ENCODE peak calls at places on chromosome 2, in seven cellular contexts. Z, X, V, Q, T, K and W are unnamed samples.

GRCh38 chr2:28080911-28081310 is 190.4 kb downstream of the BABAM2 start:
- DNase-seq in Z (no peak), X (no peak), V (no peak), Q (no peak), T (no peak), K (peak; percentile 78), W (no peak)

GRCh38 chr2:228131833-228132232 is 49.7 kb downstream of the SPHKAP start:
- DNase-seq in Z (no peak), X (no peak), V (no peak), Q (no peak), T (no peak), K (no peak), W (no peak)

GRCh38 chr2:128593518-128594272 is 275.0 kb upstream of the HS6ST1 start:
- DNase-seq in Z (no peak), X (no peak), V (no peak), Q (peak; percentile 12), T (no peak), K (no peak), W (no peak)

GRCh38 chr2:83944174-83944573 is 514.9 kb downstream of the SUCLG1 start:
- DNase-seq in Z (no peak), X (no peak), V (no peak), Q (no peak), T (no peak), K (no peak), W (no peak)

GRCh38 chr2:36561223-36561944 is 36.6 kb downstream of the FEZ2 start:
- DNase-seq in Z (no peak), X (no peak), V (no peak), Q (peak; percentile 90), T (no peak), K (peak; percentile 97), W (no peak)

GRCh38 chr2:141515931-141516330 is 614.9 kb downstream of the LRP1B start:
- DNase-seq in Z (no peak), X (no peak), V (no peak), Q (no peak), T (no peak), K (no peak), W (no peak)

GRCh38 chr2:20049631-20050030 is 1.8 kb downstream of the LAPTM4A start:
- DNase-seq in Z (no peak), X (no peak), V (no peak), Q (peak; percentile 40), T (no peak), K (peak; percentile 30), W (no peak)

GRCh38 chr2:196967126-196967525 is 40.6 kb upstream of the PGAP1 start:
- DNase-seq in Z (no peak), X (no peak), V (no peak), Q (peak; percentile 56), T (no peak), K (no peak), W (no peak)

GRCh38 chr2:41966920-41967319 is 80.9 kb upstream of the PKDCC start:
- DNase-seq in Z (no peak), X (no peak), V (peak; percentile 72), Q (no peak), T (no peak), K (no peak), W (no peak)

GRCh38 chr2:208541982-208542464 is 135.4 kb downstream of the PTH2R start:
- DNase-seq in Z (no peak), X (no peak), V (no peak), Q (no peak), T (no peak), K (no peak), W (no peak)

GRCh38 chr2:168790226-168790902 is 12.1 kb upstream of the NOSTRIN start:
- DNase-seq in Z (no peak), X (no peak), V (no peak), Q (no peak), T (no peak), K (no peak), W (no peak)

GRCh38 chr2:22301251-22301650 is 1083.7 kb upstream of the KLHL29 start:
- DNase-seq in Z (no peak), X (no peak), V (no peak), Q (no peak), T (no peak), K (no peak), W (no peak)

GRCh38 chr2:228675042-228675441 is 493.6 kb upstream of the SPHKAP start:
- DNase-seq in Z (no peak), X (no peak), V (peak; percentile 39), Q (peak; percentile 97), T (no peak), K (peak; percentile 55), W (no peak)

GRCh38 chr2:125656190-125656589 is 999.8 kb upstream of the GYPC start:
- DNase-seq in Z (no peak), X (no peak), V (no peak), Q (no peak), T (no peak), K (no peak), W (no peak)

GRCh38 chr2:234863043-234863934 is 88.5 kb upstream of the SH3BP4 start:
- DNase-seq in Z (no peak), X (no peak), V (peak; percentile 56), Q (peak; percentile 69), T (no peak), K (peak; percentile 61), W (no peak)

GRCh38 chr2:29009711-29010677 is 28.9 kb downstream of the TOGARAM2 start:
- DNase-seq in Z (no peak), X (no peak), V (no peak), Q (no peak), T (no peak), K (no peak), W (no peak)

GRCh38 chr2:25161055-25161781 is 7.2 kb downstream of the POMC start:
- DNase-seq in Z (peak; percentile 74), X (peak; percentile 62), V (no peak), Q (peak; percentile 13), T (peak; percentile 57), K (no peak), W (no peak)

GRCh38 chr2:30233142-30233961 is 2.0 kb downstream of the LBH start:
- DNase-seq in Z (no peak), X (no peak), V (no peak), Q (peak; percentile 16), T (no peak), K (no peak), W (no peak)

GRCh38 chr2:79453918-79454317 is 58.9 kb upstream of the CTNNA2 start:
- DNase-seq in Z (no peak), X (no peak), V (no peak), Q (no peak), T (no peak), K (no peak), W (no peak)

GRCh38 chr2:98761267-98761781 is 30.4 kb upstream of the MGAT4A start:
- DNase-seq in Z (no peak), X (peak; percentile 53), V (no peak), Q (no peak), T (peak; percentile 41), K (no peak), W (no peak)

GRCh38 chr2:239970004-239970623 is 55.0 kb downstream of the NDUFA10 start:
- DNase-seq in Z (no peak), X (no peak), V (no peak), Q (peak; percentile 9), T (no peak), K (no peak), W (no peak)

GRCh38 chr2:27915874-27916273 is 25.3 kb downstream of the BABAM2 start:
- DNase-seq in Z (no peak), X (no peak), V (no peak), Q (no peak), T (no peak), K (no peak), W (no peak)

GRCh38 chr2:205366336-205367060 is 315.8 kb upstream of the NRP2 start:
- DNase-seq in Z (no peak), X (no peak), V (no peak), Q (no peak), T (no peak), K (no peak), W (no peak)

GRCh38 chr2:3594493-3595281 is at the start of gene COLEC11:
- DNase-seq in Z (no peak), X (no peak), V (no peak), Q (no peak), T (no peak), K (no peak), W (no peak)

GRCh38 chr2:8426577-8426976 is 255.3 kb upstream of the ID2 start:
- DNase-seq in Z (no peak), X (no peak), V (no peak), Q (no peak), T (no peak), K (no peak), W (no peak)

GRCh38 chr2:233075966-233076339 is 15.8 kb downstream of the INPP5D start:
- DNase-seq in Z (no peak), X (no peak), V (no peak), Q (no peak), T (no peak), K (no peak), W (no peak)

GRCh38 chr2:27501042-27501441 is 4.4 kb downstream of the GCKR start:
- DNase-seq in Z (no peak), X (no peak), V (no peak), Q (no peak), T (no peak), K (no peak), W (no peak)

GRCh38 chr2:241976296-241976695 is 106.8 kb downstream of the RTP5 start:
- DNase-seq in Z (no peak), X (no peak), V (no peak), Q (no peak), T (no peak), K (no peak), W (no peak)

GRCh38 chr2:215264374-215264773 is 47.5 kb upstream of the ATIC start:
- DNase-seq in Z (no peak), X (no peak), V (no peak), Q (no peak), T (no peak), K (no peak), W (no peak)

GRCh38 chr2:143398701-143399260 is 269.6 kb downstream of the ARHGAP15 start:
- DNase-seq in Z (no peak), X (no peak), V (no peak), Q (no peak), T (no peak), K (no peak), W (no peak)

GRCh38 chr2:128714861-128715312 is 396.2 kb upstream of the HS6ST1 start:
- DNase-seq in Z (no peak), X (no peak), V (peak; percentile 10), Q (no peak), T (no peak), K (no peak), W (no peak)

GRCh38 chr2:75764611-75765010 is 53.9 kb upstream of the GCFC2 start:
- DNase-seq in Z (no peak), X (no peak), V (no peak), Q (no peak), T (no peak), K (no peak), W (no peak)